ENCODE peak calls at places on chromosomes 5 and 9, in six cellular contexts. V is head of caudate nucleus, I is NCI-H1092 treated with DMSO at 0.1 percent for 48 hours, S is MCF 10A, F is A172, N is activated B cell treated with CpG ODN at 0.5 μM for 24 hours. M is an unnamed sample.

GRCh38 chr9:70303268-70303667 is 44.5 kb downstream of the SMC5 start:
- DNase-seq in V (no peak), I (no peak), S (peak), F (no peak), N (no peak), M (no peak)

GRCh38 chr9:27569406-27569805 is 3.9 kb downstream of the C9orf72 start:
- DNase-seq in V (no peak), I (no peak), S (peak), F (no peak), N (no peak), M (no peak)

GRCh38 chr9:20783057-20784038 is 99.3 kb downstream of the FOCAD start:
- DNase-seq in V (no peak), I (no peak), S (no peak), F (no peak), N (no peak), M (no peak)

GRCh38 chr5:177491429-177491945 is 5.9 kb downstream of the PDLIM7 start:
- DNase-seq in V (no peak), I (no peak), S (peak), F (no peak), N (no peak), M (peak)

GRCh38 chr9:1198085-1198484 is 147.9 kb downstream of the DMRT2 start:
- DNase-seq in V (no peak), I (no peak), S (no peak), F (no peak), N (no peak), M (no peak)

GRCh38 chr5:5650242-5650641 is 227.8 kb downstream of the ICE1 start:
- DNase-seq in V (no peak), I (no peak), S (no peak), F (no peak), N (no peak), M (no peak)

GRCh38 chr9:127142291-127142690 is 19.9 kb upstream of the ANGPTL2 start:
- DNase-seq in V (no peak), I (no peak), S (no peak), F (no peak), N (no peak), M (no peak)

GRCh38 chr9:82320566-82320965 is 332.0 kb downstream of the SPATA31D1 start:
- DNase-seq in V (no peak), I (no peak), S (no peak), F (no peak), N (no peak), M (no peak)

GRCh38 chr9:132006657-132007370 is 72.9 kb downstream of the MED27 start:
- DNase-seq in V (no peak), I (peak), S (no peak), F (no peak), N (no peak), M (peak)

GRCh38 chr9:76585487-76586459 is 126.8 kb downstream of the GCNT1 start:
- DNase-seq in V (no peak), I (peak), S (no peak), F (no peak), N (no peak), M (no peak)

GRCh38 chr5:62199792-62200716 is 106.0 kb upstream of the KIF2A start:
- DNase-seq in V (no peak), I (no peak), S (no peak), F (no peak), N (no peak), M (no peak)

GRCh38 chr5:54090495-54091084 is 219.8 kb downstream of the ARL15 start:
- DNase-seq in V (no peak), I (no peak), S (peak), F (peak), N (no peak), M (no peak)

GRCh38 chr5:150092159-150092787 is 5.9 kb upstream of the CSF1R start:
- DNase-seq in V (no peak), I (no peak), S (no peak), F (no peak), N (no peak), M (no peak)

GRCh38 chr5:36001032-36001431 is 9.8 kb upstream of the UGT3A1 start:
- DNase-seq in V (no peak), I (no peak), S (no peak), F (no peak), N (no peak), M (no peak)

GRCh38 chr5:77869115-77869798 is 93.1 kb upstream of the TBCA start:
- DNase-seq in V (no peak), I (peak), S (no peak), F (no peak), N (no peak), M (no peak)

GRCh38 chr9:113622600-113623400 is 159.3 kb downstream of the RGS3 start:
- DNase-seq in V (peak), I (no peak), S (peak), F (peak), N (peak), M (peak)

GRCh38 chr5:96339862-96340261 is 93.2 kb downstream of the PCSK1 start:
- DNase-seq in V (no peak), I (no peak), S (no peak), F (no peak), N (no peak), M (no peak)

GRCh38 chr9:135061441-135061840 is 26.0 kb upstream of the OLFM1 start:
- DNase-seq in V (no peak), I (no peak), S (no peak), F (no peak), N (peak), M (no peak)

GRCh38 chr5:143557992-143558506 is 154.6 kb upstream of the NR3C1 start:
- DNase-seq in V (no peak), I (no peak), S (no peak), F (no peak), N (no peak), M (no peak)

GRCh38 chr5:151288180-151288579 is 15.4 kb downstream of the SLC36A3 start:
- DNase-seq in V (no peak), I (peak), S (peak), F (peak), N (no peak), M (peak)

GRCh38 chr5:132829742-132830435 is 558 bp downstream of the SHROOM1 start:
- DNase-seq in V (peak), I (peak), S (peak), F (peak), N (peak), M (peak)

GRCh38 chr5:9239626-9240025 is 306.2 kb downstream of the SEMA5A start:
- DNase-seq in V (no peak), I (no peak), S (no peak), F (no peak), N (no peak), M (no peak)

GRCh38 chr5:180799194-180799593 is 3.4 kb downstream of the MGAT1 start:
- DNase-seq in V (no peak), I (no peak), S (peak), F (no peak), N (no peak), M (no peak)

GRCh38 chr5:129904667-129905466 is 602 bp downstream of the CHSY3 start:
- DNase-seq in V (no peak), I (no peak), S (peak), F (no peak), N (no peak), M (no peak)

GRCh38 chr9:113504725-113505590 is 41.4 kb downstream of the RGS3 start:
- DNase-seq in V (no peak), I (no peak), S (no peak), F (no peak), N (no peak), M (no peak)

GRCh38 chr5:151037561-151038291 is 17.3 kb downstream of the GPX3 start:
- DNase-seq in V (no peak), I (no peak), S (no peak), F (peak), N (no peak), M (no peak)

GRCh38 chr9:35755071-35755470 is 995 bp upstream of the MSMP start:
- DNase-seq in V (no peak), I (no peak), S (no peak), F (no peak), N (no peak), M (no peak)

GRCh38 chr5:360277-361027 is 38.9 kb downstream of the AHRR start:
- DNase-seq in V (peak), I (no peak), S (no peak), F (no peak), N (no peak), M (no peak)

GRCh38 chr5:100772011-100772410 is 131.1 kb downstream of the ST8SIA4 start:
- DNase-seq in V (no peak), I (peak), S (no peak), F (no peak), N (no peak), M (peak)

GRCh38 chr5:169431386-169431785 is 130.4 kb upstream of the SLIT3 start:
- DNase-seq in V (no peak), I (no peak), S (no peak), F (no peak), N (no peak), M (no peak)

GRCh38 chr5:156471893-156472292 is 144.9 kb downstream of the SGCD start:
- DNase-seq in V (no peak), I (no peak), S (no peak), F (no peak), N (no peak), M (no peak)

GRCh38 chr5:75054110-75054930 is 2.0 kb upstream of the GCNT4 start:
- DNase-seq in V (no peak), I (no peak), S (no peak), F (no peak), N (no peak), M (no peak)

GRCh38 chr9:110571801-110572490 is 7.6 kb downstream of the SVEP1 start:
- DNase-seq in V (no peak), I (no peak), S (no peak), F (no peak), N (no peak), M (no peak)

GRCh38 chr5:68178579-68178978 is 37.0 kb upstream of the PIK3R1 start:
- DNase-seq in V (no peak), I (no peak), S (peak), F (peak), N (no peak), M (no peak)